ENCODE peak calls at places on chromosome X, in seven cellular contexts. One of them, this sample, is unnamed. For H3K4me1, the result is how much of the 10 kb centered on the place peaks cover.

GRCh38 chrX:140744085-140744484 is 34.5 kb downstream of the LINC00632 start:
- DNase-seq in testis: no peak
- DNase-seq in right atrium auricular region: no peak
- DNase-seq in tibial artery: no peak
- DNase-seq in left lung: no peak
- DNase-seq in mucosa of descending colon: no peak
- DNase-seq in fibroblast of lung: no peak
- DNase-seq in this sample: no peak

GRCh38 chrX:39195156-39195555 is 393.9 kb downstream of the MID1IP1 start:
- DNase-seq in right atrium auricular region: no peak
- DNase-seq in left lung: no peak
- DNase-seq in fibroblast of lung: no peak
- DNase-seq in mucosa of descending colon: no peak
- DNase-seq in testis: no peak
- DNase-seq in tibial artery: no peak
- DNase-seq in this sample: no peak

GRCh38 chrX:3295731-3296130 is 50.7 kb downstream of the MXRA5 start:
- DNase-seq in tibial artery: no peak
- DNase-seq in fibroblast of lung: no peak
- DNase-seq in testis: peak
- DNase-seq in left lung: no peak
- DNase-seq in right atrium auricular region: no peak
- DNase-seq in mucosa of descending colon: no peak
- DNase-seq in this sample: no peak

GRCh38 chrX:55710701-55711100 is 6.8 kb upstream of the RRAGB start:
- DNase-seq in tibial artery: no peak
- DNase-seq in fibroblast of lung: peak
- DNase-seq in left lung: no peak
- DNase-seq in mucosa of descending colon: no peak
- DNase-seq in right atrium auricular region: no peak
- DNase-seq in testis: no peak
- DNase-seq in this sample: no peak

GRCh38 chrX:10755477-10756334 is 135.3 kb upstream of the MID1 start:
- DNase-seq in testis: peak
- DNase-seq in tibial artery: no peak
- DNase-seq in right atrium auricular region: no peak
- DNase-seq in mucosa of descending colon: no peak
- DNase-seq in fibroblast of lung: peak
- DNase-seq in left lung: no peak
- DNase-seq in this sample: no peak

GRCh38 chrX:13123857-13124345 is 79.5 kb upstream of the FAM9C start:
- DNase-seq in testis: no peak
- DNase-seq in fibroblast of lung: peak
- DNase-seq in right atrium auricular region: no peak
- DNase-seq in left lung: no peak
- DNase-seq in tibial artery: no peak
- DNase-seq in mucosa of descending colon: no peak
- DNase-seq in this sample: no peak

GRCh38 chrX:84248226-84248625 is 60.2 kb upstream of the RPS6KA6 start:
- DNase-seq in tibial artery: no peak
- DNase-seq in left lung: no peak
- DNase-seq in mucosa of descending colon: no peak
- DNase-seq in testis: no peak
- DNase-seq in fibroblast of lung: peak
- DNase-seq in right atrium auricular region: no peak
- DNase-seq in this sample: no peak

GRCh38 chrX:45479835-45480422 is 279.3 kb upstream of the DIPK2B start:
- DNase-seq in fibroblast of lung: peak
- DNase-seq in left lung: no peak
- DNase-seq in right atrium auricular region: no peak
- DNase-seq in testis: no peak
- DNase-seq in mucosa of descending colon: no peak
- DNase-seq in tibial artery: no peak
- DNase-seq in this sample: no peak

GRCh38 chrX:72307646-72308051 is 1.9 kb upstream of the CITED1 start:
- DNase-seq in testis: no peak
- DNase-seq in tibial artery: no peak
- DNase-seq in mucosa of descending colon: no peak
- DNase-seq in left lung: no peak
- DNase-seq in fibroblast of lung: no peak
- DNase-seq in right atrium auricular region: no peak
- DNase-seq in this sample: no peak

GRCh38 chrX:13323241-13323640 is 3.4 kb upstream of the ATXN3L start:
- DNase-seq in testis: no peak
- DNase-seq in tibial artery: no peak
- DNase-seq in mucosa of descending colon: no peak
- DNase-seq in right atrium auricular region: no peak
- DNase-seq in left lung: no peak
- DNase-seq in fibroblast of lung: no peak
- DNase-seq in this sample: no peak

GRCh38 chrX:31658360-31658759 is 586.5 kb upstream of the FTHL17 start:
- DNase-seq in left lung: no peak
- DNase-seq in tibial artery: no peak
- DNase-seq in fibroblast of lung: peak
- DNase-seq in right atrium auricular region: no peak
- DNase-seq in testis: no peak
- DNase-seq in mucosa of descending colon: no peak
- DNase-seq in this sample: no peak

GRCh38 chrX:132592880-132593279 is 104.0 kb upstream of the MBNL3 start:
- DNase-seq in testis: peak
- DNase-seq in tibial artery: no peak
- DNase-seq in right atrium auricular region: no peak
- DNase-seq in fibroblast of lung: peak
- DNase-seq in left lung: no peak
- DNase-seq in mucosa of descending colon: no peak
- DNase-seq in this sample: no peak

GRCh38 chrX:37926700-37927099 is 79.3 kb upstream of the DYNLT3 start:
- DNase-seq in right atrium auricular region: no peak
- DNase-seq in testis: no peak
- DNase-seq in mucosa of descending colon: no peak
- DNase-seq in left lung: no peak
- DNase-seq in fibroblast of lung: peak
- DNase-seq in tibial artery: no peak
- DNase-seq in this sample: no peak

GRCh38 chrX:53193093-53193492 is 31.9 kb downstream of the KDM5C start:
- DNase-seq in mucosa of descending colon: no peak
- DNase-seq in tibial artery: no peak
- DNase-seq in left lung: no peak
- DNase-seq in testis: no peak
- DNase-seq in fibroblast of lung: no peak
- DNase-seq in right atrium auricular region: no peak
- DNase-seq in this sample: no peak

GRCh38 chrX:15619053-15619772 is 18.5 kb upstream of the ACE2 start:
- DNase-seq in mucosa of descending colon: no peak
- DNase-seq in testis: no peak
- DNase-seq in fibroblast of lung: no peak
- DNase-seq in left lung: no peak
- DNase-seq in right atrium auricular region: no peak
- DNase-seq in tibial artery: no peak
- DNase-seq in this sample: no peak

GRCh38 chrX:72381439-72382198 is 75.9 kb upstream of the CITED1 start:
- DNase-seq in mucosa of descending colon: no peak
- DNase-seq in tibial artery: no peak
- DNase-seq in right atrium auricular region: no peak
- DNase-seq in fibroblast of lung: peak
- DNase-seq in left lung: no peak
- DNase-seq in testis: no peak
- DNase-seq in this sample: no peak

GRCh38 chrX:150546711-150547153 is 21.7 kb upstream of the MTM1 start:
- DNase-seq in right atrium auricular region: no peak
- DNase-seq in left lung: no peak
- DNase-seq in tibial artery: peak
- DNase-seq in fibroblast of lung: peak
- DNase-seq in mucosa of descending colon: no peak
- DNase-seq in testis: peak
- DNase-seq in this sample: no peak

GRCh38 chrX:18855919-18856644 is 127.8 kb downstream of the PHKA2 start:
- DNase-seq in fibroblast of lung: peak
- DNase-seq in tibial artery: no peak
- DNase-seq in left lung: no peak
- DNase-seq in testis: no peak
- DNase-seq in mucosa of descending colon: no peak
- DNase-seq in right atrium auricular region: no peak
- DNase-seq in this sample: no peak

GRCh38 chrX:110432831-110433230 is 74.2 kb downstream of the RTL9 start:
- DNase-seq in mucosa of descending colon: no peak
- DNase-seq in tibial artery: no peak
- DNase-seq in right atrium auricular region: no peak
- DNase-seq in fibroblast of lung: no peak
- DNase-seq in left lung: no peak
- DNase-seq in testis: no peak
- DNase-seq in this sample: no peak

GRCh38 chrX:12463052-12463451 is 324.8 kb downstream of the FRMPD4 start:
- DNase-seq in right atrium auricular region: no peak
- DNase-seq in left lung: no peak
- DNase-seq in tibial artery: no peak
- DNase-seq in fibroblast of lung: no peak
- DNase-seq in mucosa of descending colon: no peak
- DNase-seq in testis: peak
- DNase-seq in this sample: no peak

DNA sequence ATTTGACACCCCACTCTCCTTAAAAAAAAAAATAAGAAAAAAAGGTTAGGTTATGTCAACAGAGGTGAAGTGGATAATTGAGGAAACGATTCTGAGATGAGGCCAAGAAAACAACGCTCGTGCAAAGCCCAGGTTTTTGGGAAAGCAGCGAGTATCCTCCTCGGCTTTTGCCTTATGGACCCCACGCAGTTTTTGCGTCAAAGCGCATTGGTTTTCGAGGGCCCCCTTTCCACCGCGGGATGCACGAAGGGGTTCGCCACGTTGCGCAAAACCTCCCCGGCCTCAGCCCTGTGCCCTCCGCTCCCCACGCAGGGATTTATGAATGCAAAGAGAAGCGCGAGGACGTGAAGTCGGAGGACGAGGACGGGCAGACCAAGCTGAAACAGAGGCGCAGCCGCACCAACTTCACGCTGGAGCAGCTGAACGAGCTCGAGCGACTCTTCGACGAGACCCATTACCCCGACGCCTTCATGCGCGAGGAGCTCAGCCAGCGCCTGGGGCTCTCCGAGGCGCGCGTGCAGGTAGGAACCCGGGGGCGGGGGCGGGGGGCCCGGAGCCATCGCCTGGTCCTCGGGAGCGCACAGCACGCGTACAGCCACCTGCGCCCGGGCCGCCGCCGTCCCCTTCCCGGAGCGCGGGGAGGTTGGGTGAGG is 3.8 kb downstream of the SHOX start:
- DNase-seq in tibial artery: no peak
- DNase-seq in left lung: no peak
- DNase-seq in right atrium auricular region: no peak
- DNase-seq in mucosa of descending colon: no peak
- DNase-seq in fibroblast of lung: no peak
- DNase-seq in testis: no peak
- DNase-seq in this sample: no peak
- H3K4me1 ChIP-seq in tibial artery: under half
- H3K4me1 ChIP-seq in left lung: under half
- H3K4me1 ChIP-seq in right atrium auricular region: under half
- H3K4me1 ChIP-seq in mucosa of descending colon: under half
- H3K4me1 ChIP-seq in fibroblast of lung: under half
- H3K4me1 ChIP-seq in testis: under half
- H3K4me1 ChIP-seq in this sample: under half

GRCh38 chrX:154317391-154318000 is 21.9 kb downstream of the TKTL1 start:
- DNase-seq in mucosa of descending colon: no peak
- DNase-seq in tibial artery: no peak
- DNase-seq in right atrium auricular region: no peak
- DNase-seq in left lung: no peak
- DNase-seq in testis: no peak
- DNase-seq in fibroblast of lung: peak
- DNase-seq in this sample: no peak
- TF ChIP-seq CTCF in mucosa of descending colon: no peak
- TF ChIP-seq CTCF in tibial artery: peak
- TF ChIP-seq CTCF in right atrium auricular region: peak
- TF ChIP-seq CTCF in left lung: peak
- TF ChIP-seq CTCF in testis: peak
- TF ChIP-seq CTCF in fibroblast of lung: peak
- TF ChIP-seq CTCF in this sample: peak

GRCh38 chrX:130083656-130084382 is 26.5 kb downstream of the ELF4 start:
- DNase-seq in right atrium auricular region: no peak
- DNase-seq in mucosa of descending colon: peak
- DNase-seq in fibroblast of lung: no peak
- DNase-seq in left lung: peak
- DNase-seq in testis: no peak
- DNase-seq in tibial artery: no peak
- DNase-seq in this sample: no peak

GRCh38 chrX:130081421-130082045 is 28.8 kb downstream of the ELF4 start:
- DNase-seq in mucosa of descending colon: no peak
- DNase-seq in right atrium auricular region: no peak
- DNase-seq in testis: no peak
- DNase-seq in tibial artery: peak
- DNase-seq in left lung: no peak
- DNase-seq in fibroblast of lung: no peak
- DNase-seq in this sample: peak

GRCh38 chrX:130082244-130083106 is 27.8 kb downstream of the ELF4 start:
- DNase-seq in testis: peak
- DNase-seq in tibial artery: peak
- DNase-seq in left lung: peak
- DNase-seq in mucosa of descending colon: peak
- DNase-seq in right atrium auricular region: peak
- DNase-seq in fibroblast of lung: no peak
- DNase-seq in this sample: peak

GRCh38 chrX:130084651-130085237 is 25.6 kb downstream of the ELF4 start:
- DNase-seq in left lung: no peak
- DNase-seq in testis: no peak
- DNase-seq in mucosa of descending colon: no peak
- DNase-seq in right atrium auricular region: no peak
- DNase-seq in tibial artery: no peak
- DNase-seq in fibroblast of lung: no peak
- DNase-seq in this sample: no peak

GRCh38 chrX:130083107-130083490 is 27.2 kb downstream of the ELF4 start:
- DNase-seq in fibroblast of lung: no peak
- DNase-seq in right atrium auricular region: no peak
- DNase-seq in tibial artery: no peak
- DNase-seq in testis: no peak
- DNase-seq in mucosa of descending colon: no peak
- DNase-seq in left lung: no peak
- DNase-seq in this sample: no peak
- H3K4me1 ChIP-seq in fibroblast of lung: under half
- H3K4me1 ChIP-seq in right atrium auricular region: under half
- H3K4me1 ChIP-seq in tibial artery: under half
- H3K4me1 ChIP-seq in testis: under half
- H3K4me1 ChIP-seq in mucosa of descending colon: under half
- H3K4me1 ChIP-seq in left lung: under half
- H3K4me1 ChIP-seq in this sample: under half

DNA sequence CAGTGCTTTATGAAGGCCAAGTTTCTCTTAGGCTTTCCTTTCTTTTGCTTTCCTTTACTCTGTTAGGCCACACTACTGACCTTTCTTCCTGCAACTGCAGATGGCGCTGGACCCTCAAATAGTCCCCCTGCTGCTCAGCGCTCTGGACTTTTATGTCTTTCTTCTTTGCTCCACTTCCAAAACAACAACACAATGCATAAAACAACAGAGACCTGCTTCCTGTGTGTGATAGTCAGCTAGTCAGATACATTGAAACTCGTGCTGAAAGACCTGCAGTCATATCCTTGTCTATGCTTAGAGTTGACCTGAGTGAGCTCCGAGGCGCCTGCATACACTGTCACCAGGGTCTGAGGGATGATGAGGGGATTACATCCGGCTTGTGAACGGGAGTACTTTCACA is 108.9 kb upstream of the TEX13D start:
- DNase-seq in testis: no peak
- DNase-seq in tibial artery: no peak
- DNase-seq in right atrium auricular region: no peak
- DNase-seq in mucosa of descending colon: no peak
- DNase-seq in fibroblast of lung: no peak
- DNase-seq in left lung: no peak
- DNase-seq in this sample: no peak
- TF ChIP-seq CTCF in testis: no peak
- TF ChIP-seq CTCF in tibial artery: no peak
- TF ChIP-seq CTCF in right atrium auricular region: no peak
- TF ChIP-seq CTCF in mucosa of descending colon: no peak
- TF ChIP-seq CTCF in fibroblast of lung: peak
- TF ChIP-seq CTCF in left lung: no peak
- TF ChIP-seq CTCF in this sample: no peak